ENCODE peak calls at places on chromosomes 6 and 20, in four cellular contexts. K, A, U and H are unnamed samples.
A peak's percentile ranks its signal among the peaks of the same experiment; 100 is the strongest.

GRCh38 chr6:121093928-121094327 is 240.4 kb downstream of the TBC1D32 start:
- DNase-seq in U (no peak), K (no peak), A (no peak), H (no peak)

GRCh38 chr20:54459279-54459678 is 16.1 kb upstream of the DOK5 start:
- DNase-seq in A (no peak), U (no peak), K (no peak), H (no peak)

GRCh38 chr6:115914098-115914497 is 146.6 kb downstream of the FRK start:
- DNase-seq in K (no peak), A (peak; percentile 32), U (no peak), H (no peak)

GRCh38 chr20:8454137-8454712 is 322.2 kb downstream of the PLCB1 start:
- DNase-seq in K (no peak), A (peak; percentile 66), U (peak; percentile 79), H (no peak)

GRCh38 chr6:21100959-21101358 is 492.6 kb upstream of the SOX4 start:
- DNase-seq in K (no peak), U (no peak), A (no peak), H (no peak)

GRCh38 chr6:37709932-37710565 is 12.4 kb upstream of the MDGA1 start:
- DNase-seq in A (no peak), K (no peak), U (no peak), H (no peak)

GRCh38 chr6:57013501-57013900 is 33.0 kb upstream of the KIAA1586 start:
- DNase-seq in K (no peak), U (no peak), A (no peak), H (no peak)

GRCh38 chr20:29409833-29410804 is 1847.3 kb upstream of the DEFB115 start:
- DNase-seq in K (peak; percentile 82), U (no peak), A (no peak), H (no peak)

GRCh38 chr6:149129401-149130077 is 188.0 kb upstream of the TAB2 start:
- DNase-seq in U (peak; percentile 48), A (no peak), K (no peak), H (no peak)

GRCh38 chr20:44601801-44602204 is 19.4 kb downstream of the PKIG start:
- DNase-seq in K (no peak), A (no peak), U (peak; percentile 67), H (no peak)

GRCh38 chr20:38893485-38894090 is 32.6 kb upstream of the FAM83D start:
- DNase-seq in U (peak; percentile 55), K (peak; percentile 95), A (peak; percentile 85), H (no peak)

GRCh38 chr6:22906091-22906549 is 336.8 kb downstream of the HDGFL1 start:
- DNase-seq in A (peak; percentile 75), K (no peak), U (no peak), H (no peak)

GRCh38 chr6:146984251-146984924 is 219.8 kb upstream of the STXBP5 start:
- DNase-seq in K (peak; percentile 23), A (peak; percentile 39), U (no peak), H (no peak)

GRCh38 chr6:54646551-54647300 is 199.8 kb upstream of the FAM83B start:
- DNase-seq in K (no peak), U (no peak), A (no peak), H (no peak)

GRCh38 chr6:16450821-16451220 is 212.4 kb downstream of the GMPR start:
- DNase-seq in A (no peak), K (no peak), U (no peak), H (no peak)

GRCh38 chr20:17857639-17858449 is 110.8 kb downstream of the SNX5 start:
- DNase-seq in A (no peak), K (no peak), U (no peak), H (no peak)

GRCh38 chr6:43129434-43130194 is 41.5 kb upstream of the SRF start:
- DNase-seq in U (no peak), K (no peak), A (peak; percentile 79), H (no peak)

GRCh38 chr6:156538875-156539660 is 238.1 kb upstream of the ARID1B start:
- DNase-seq in U (no peak), A (peak; percentile 52), K (no peak), H (no peak)

GRCh38 chr6:138609801-138610430 is 110.6 kb upstream of the NHSL1 start:
- DNase-seq in K (no peak), A (no peak), U (no peak), H (no peak)

GRCh38 chr20:38196592-38196991 is 31.5 kb upstream of the TGM2 start:
- DNase-seq in K (peak; percentile 83), A (no peak), U (peak; percentile 46), H (no peak)

GRCh38 chr6:43269273-43270007 is 26.2 kb downstream of the TTBK1 start:
- DNase-seq in U (peak; percentile 42), A (peak; percentile 47), K (no peak), H (no peak)

GRCh38 chr6:29009358-29009757 is 4.2 kb upstream of the ZNF311 start:
- DNase-seq in A (no peak), K (no peak), U (no peak), H (no peak)

GRCh38 chr6:4941782-4942672 is 61.8 kb downstream of the RPP40 start:
- DNase-seq in A (no peak), K (no peak), U (peak; percentile 87), H (no peak)

GRCh38 chr20:7980332-7981046 is 39.1 kb downstream of the TMX4 start:
- DNase-seq in U (peak; percentile 14), K (no peak), A (peak; percentile 51), H (no peak)

GRCh38 chr6:2913621-2914317 is 10.7 kb upstream of the SERPINB9 start:
- DNase-seq in K (no peak), U (no peak), A (no peak), H (no peak)

GRCh38 chr6:166266336-166266735 is 41.9 kb downstream of the PRR18 start:
- DNase-seq in K (no peak), A (no peak), U (no peak), H (no peak)

GRCh38 chr6:137866200-137866913 is 702 bp upstream of the TNFAIP3 start:
- DNase-seq in K (peak; percentile 41), U (peak; percentile 39), A (peak; percentile 74), H (no peak)

GRCh38 chr20:34190262-34190661 is 51.0 kb upstream of the ASIP start:
- DNase-seq in U (no peak), A (no peak), K (no peak), H (no peak)

GRCh38 chr6:139655783-139656705 is 281.6 kb upstream of the CITED2 start:
- DNase-seq in U (no peak), K (no peak), A (no peak), H (no peak)

GRCh38 chr6:4603291-4603690 is 172.9 kb upstream of the CDYL start:
- DNase-seq in K (no peak), A (no peak), U (peak; percentile 49), H (no peak)

GRCh38 chr20:58699246-58700107 is 6.9 kb downstream of the NPEPL1 start:
- DNase-seq in K (peak; percentile 66), U (peak; percentile 6), A (no peak), H (no peak)

GRCh38 chr6:47195251-47195650 is 114.5 kb downstream of the TNFRSF21 start:
- DNase-seq in U (no peak), A (no peak), K (no peak), H (no peak)

GRCh38 chr6:117280922-117281321 is 15.6 kb downstream of the VGLL2 start:
- DNase-seq in U (no peak), A (peak; percentile 54), K (no peak), H (no peak)

GRCh38 chr6:168212322-168212721 is 107.3 kb downstream of the DACT2 start:
- DNase-seq in A (no peak), U (no peak), K (no peak), H (no peak)

GRCh38 chr6:11918021-11918738 is 93.9 kb upstream of the HIVEP1 start:
- DNase-seq in U (no peak), K (no peak), A (no peak), H (no peak)

GRCh38 chr6:133855994-133856393 is 32.9 kb upstream of the TCF21 start:
- DNase-seq in K (no peak), A (peak; percentile 14), U (no peak), H (no peak)

DNA sequence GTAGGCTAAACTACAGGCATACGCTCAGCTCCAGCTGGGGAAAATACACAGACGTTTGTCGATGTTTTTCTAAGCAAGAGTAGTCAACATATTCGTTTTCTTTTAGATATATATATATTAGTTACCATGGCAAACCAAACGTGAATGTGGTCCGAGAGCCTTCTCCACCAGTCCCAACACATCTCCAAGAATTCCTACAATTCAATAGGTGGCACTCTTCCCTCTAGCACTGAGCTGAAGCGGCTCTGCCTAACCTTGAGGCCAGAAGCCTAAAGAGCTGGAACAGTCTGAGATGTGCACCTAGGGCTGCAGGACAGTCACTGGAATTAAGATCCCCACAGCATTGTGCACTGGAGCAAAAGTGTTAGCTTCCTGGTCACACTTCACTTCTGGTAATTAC is 70.3 kb upstream of the BEND3 start:
- DNase-seq in A (peak; percentile 63), U (peak; percentile 52), K (no peak), H (no peak)
- TF ChIP-seq CTCF in A (peak; percentile 82), U (no peak), K (peak; percentile 10), H (no peak)

DNA sequence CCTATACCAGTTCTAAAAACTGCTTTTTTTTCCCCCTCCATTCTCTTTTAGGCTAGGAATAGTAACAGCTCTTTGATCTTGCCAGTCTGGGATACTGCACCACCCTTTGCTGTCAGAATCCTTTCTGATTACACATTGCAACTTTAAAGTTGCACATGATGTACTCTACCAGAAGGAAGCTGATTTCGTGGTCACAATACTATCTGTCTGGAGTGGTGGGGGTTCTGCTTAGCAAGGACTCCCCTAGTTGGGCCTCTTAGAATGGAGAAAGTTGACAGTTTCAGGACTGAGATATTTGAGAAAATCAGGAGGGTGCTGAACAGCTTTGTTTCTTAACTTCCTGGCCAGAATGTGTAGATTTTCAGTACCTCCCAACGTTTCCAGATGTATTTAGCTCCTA is 88.2 kb upstream of the ELOVL5 start:
- DNase-seq in U (no peak), A (no peak), K (no peak), H (no peak)
- H3K4me1 ChIP-seq in U (peaks cover 34% of the 10 kb centered on the region), A (no peaks in the 10 kb centered on the region), K (peaks cover 23% of the 10 kb centered on the region), H (no peaks in the 10 kb centered on the region)

GRCh38 chr6:107867302-107867615 is 43.1 kb upstream of the SCML4 start:
- DNase-seq in K (no peak), A (peak; percentile 31), U (no peak), H (no peak)
- TF ChIP-seq CTCF in K (no peak), A (no peak), U (no peak), H (no peak)

GRCh38 chr6:44715925-44716324 is 328.4 kb downstream of the CDC5L start:
- DNase-seq in A (no peak), U (no peak), K (no peak), H (no peak)
- H3K4me1 ChIP-seq in A (no peaks in the 10 kb centered on the region), U (no peaks in the 10 kb centered on the region), K (no peaks in the 10 kb centered on the region), H (no peaks in the 10 kb centered on the region)